ENCODE peak calls at places on chromosomes 5 and 9, in nine cellular contexts. W is endothelial cell of umbilical vein, Z is HCT116, E is upper lobe of left lung, X is breast epithelium, T is HepG2, O is sigmoid colon, H is spleen, A is stomach. Y is an unnamed sample.

GRCh38 chr9:27333241-27334052 is 36.5 kb upstream of the EQTN start:
- DNase-seq in W (peak), Z (peak), E (peak), X (peak), T (peak), O (peak), H (no peak), A (peak), Y (peak)

GRCh38 chr5:126468091-126468490 is 44.9 kb downstream of the GRAMD2B start:
- DNase-seq in W (peak), Z (no peak), E (no peak), X (no peak), T (no peak), O (no peak), H (no peak), A (no peak), Y (no peak)

GRCh38 chr5:133460172-133460758 is 152.1 kb downstream of the FSTL4 start:
- DNase-seq in W (no peak), Z (peak), E (no peak), X (no peak), T (no peak), O (no peak), H (no peak), A (no peak), Y (peak)

GRCh38 chr5:146560205-146560812 is 44.3 kb upstream of the GPR151 start:
- DNase-seq in W (no peak), Z (no peak), E (no peak), X (no peak), T (no peak), O (no peak), H (no peak), A (no peak), Y (no peak)

GRCh38 chr5:171295299-171295698 is 13.7 kb upstream of the TLX3 start:
- DNase-seq in W (peak), Z (no peak), E (no peak), X (no peak), T (no peak), O (no peak), H (no peak), A (no peak), Y (no peak)

GRCh38 chr5:131384616-131385214 is 120.9 kb downstream of the CDC42SE2 start:
- DNase-seq in W (no peak), Z (no peak), E (no peak), X (no peak), T (no peak), O (no peak), H (no peak), A (no peak), Y (no peak)

GRCh38 chr9:114164191-114164794 is 9.0 kb downstream of the COL27A1 start:
- DNase-seq in W (no peak), Z (no peak), E (no peak), X (no peak), T (no peak), O (no peak), H (peak), A (no peak), Y (no peak)

GRCh38 chr5:131109540-131110255 is 55.4 kb downstream of the HINT1 start:
- DNase-seq in W (peak), Z (peak), E (no peak), X (no peak), T (peak), O (no peak), H (no peak), A (no peak), Y (no peak)

GRCh38 chr9:123562844-123563346 is 206.9 kb downstream of the CRB2 start:
- DNase-seq in W (no peak), Z (no peak), E (no peak), X (no peak), T (no peak), O (peak), H (peak), A (no peak), Y (no peak)

GRCh38 chr5:37002176-37002751 is 125.7 kb downstream of the NIPBL start:
- DNase-seq in W (no peak), Z (no peak), E (no peak), X (no peak), T (peak), O (no peak), H (no peak), A (no peak), Y (no peak)

GRCh38 chr5:66440202-66440680 is 156.0 kb upstream of the MAST4 start:
- DNase-seq in W (peak), Z (no peak), E (no peak), X (no peak), T (no peak), O (no peak), H (no peak), A (no peak), Y (no peak)

GRCh38 chr9:104885818-104886709 is 41.9 kb downstream of the ABCA1 start:
- DNase-seq in W (no peak), Z (no peak), E (no peak), X (no peak), T (peak), O (no peak), H (no peak), A (no peak), Y (no peak)

GRCh38 chr9:104896131-104896530 is 31.8 kb downstream of the ABCA1 start:
- DNase-seq in W (no peak), Z (no peak), E (no peak), X (no peak), T (no peak), O (no peak), H (no peak), A (no peak), Y (no peak)

GRCh38 chr9:104895572-104895971 is 32.4 kb downstream of the ABCA1 start:
- DNase-seq in W (no peak), Z (no peak), E (no peak), X (no peak), T (no peak), O (no peak), H (no peak), A (no peak), Y (no peak)

GRCh38 chr9:104890433-104890770 is 37.6 kb downstream of the ABCA1 start:
- DNase-seq in W (no peak), Z (no peak), E (no peak), X (no peak), T (peak), O (no peak), H (no peak), A (no peak), Y (no peak)
- TF ChIP-seq POLR2A in W (no peak), Z (no peak), E (no peak), X (no peak), T (no peak), O (no peak), H (no peak), A (no peak), Y (no peak)

GRCh38 chr9:14312721-14313377 is 1.1 kb downstream of the NFIB start:
- DNase-seq in W (peak), Z (no peak), E (peak), X (peak), T (no peak), O (peak), H (no peak), A (no peak), Y (peak)
- TF ChIP-seq POLR2AphosphoS5 in W (peak), Z (no peak), E (peak), X (no peak), T (no peak), O (no peak), H (no peak), A (peak), Y (no peak)

GRCh38 chr9:32526042-32526706 is at the start of gene RIGI:
- DNase-seq in W (peak), Z (peak), E (peak), X (peak), T (peak), O (peak), H (peak), A (peak), Y (peak)

GRCh38 chr9:32524558-32525461 is 1.2 kb downstream of the RIGI start:
- DNase-seq in W (no peak), Z (no peak), E (peak), X (no peak), T (peak), O (no peak), H (peak), A (peak), Y (no peak)

GRCh38 chr9:32523910-32524309 is 2.1 kb downstream of the RIGI start:
- DNase-seq in W (no peak), Z (no peak), E (no peak), X (no peak), T (peak), O (no peak), H (no peak), A (no peak), Y (no peak)

GRCh38 chr9:32525506-32525905 is 490 bp downstream of the RIGI start:
- DNase-seq in W (no peak), Z (no peak), E (peak), X (no peak), T (no peak), O (no peak), H (no peak), A (no peak), Y (no peak)

GRCh38 chr9:32526707-32527048 is 682 bp upstream of the RIGI start:
- DNase-seq in W (no peak), Z (no peak), E (no peak), X (no peak), T (no peak), O (no peak), H (no peak), A (no peak), Y (no peak)
- TF ChIP-seq CTCF in W (no peak), Z (no peak), E (no peak), X (peak), T (no peak), O (no peak), H (no peak), A (no peak), Y (no peak)

DNA sequence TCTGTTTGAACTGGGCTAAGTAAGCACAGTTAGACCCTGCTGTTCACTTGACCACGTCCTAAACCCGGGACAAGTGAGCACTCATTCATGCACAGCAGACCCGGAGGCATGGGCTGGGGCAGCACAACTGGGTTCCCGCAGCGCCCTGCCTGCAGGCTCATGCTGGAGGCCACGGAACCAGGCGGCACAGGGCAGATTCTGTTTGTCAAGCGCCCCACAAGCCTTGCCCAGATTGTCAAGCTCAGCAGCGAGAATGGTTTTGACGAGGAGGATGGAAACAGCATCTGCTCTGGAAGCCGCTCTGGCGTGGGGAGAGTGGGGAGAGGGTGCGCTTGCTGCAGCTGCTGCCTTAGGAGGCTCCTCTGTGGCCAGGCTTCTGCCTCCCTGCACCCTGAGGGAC is 32.7 kb downstream of the PRRT1B start:
- DNase-seq in W (no peak), Z (no peak), E (no peak), X (no peak), T (no peak), O (no peak), H (no peak), A (no peak), Y (no peak)
- TF ChIP-seq POLR2A in W (no peak), Z (no peak), E (no peak), X (no peak), T (no peak), O (no peak), H (no peak), A (no peak), Y (no peak)

Y was measured in transverse colon.